ENCODE peak calls at places on chromosomes 13 and 19, in eight cellular contexts. One of them, this sample, is unnamed. For H3K4me1, the result is how much of the 10 kb centered on the place peaks cover.

GRCh38 chr19:5466814-5467291 is 11.6 kb downstream of the ZNRF4 start:
- DNase-seq in upper lobe of right lung: no peak
- DNase-seq in cardiac muscle cell: peak
- DNase-seq in CD8-positive, alpha-beta memory T cell: no peak
- DNase-seq in mucosa of descending colon: no peak
- DNase-seq in H9: no peak
- DNase-seq in heart right ventricle: peak
- DNase-seq in left ventricle myocardium inferior: peak
- DNase-seq in this sample: peak

GRCh38 chr19:4660181-4660791 is 9.9 kb downstream of the MYDGF start:
- DNase-seq in upper lobe of right lung: no peak
- DNase-seq in cardiac muscle cell: no peak
- DNase-seq in CD8-positive, alpha-beta memory T cell: no peak
- DNase-seq in mucosa of descending colon: no peak
- DNase-seq in H9: peak
- DNase-seq in heart right ventricle: no peak
- DNase-seq in left ventricle myocardium inferior: no peak
- DNase-seq in this sample: no peak

GRCh38 chr13:73934215-73934623 is 200.0 kb downstream of the KLF12 start:
- DNase-seq in upper lobe of right lung: no peak
- DNase-seq in cardiac muscle cell: no peak
- DNase-seq in CD8-positive, alpha-beta memory T cell: no peak
- DNase-seq in mucosa of descending colon: no peak
- DNase-seq in H9: no peak
- DNase-seq in heart right ventricle: no peak
- DNase-seq in left ventricle myocardium inferior: no peak
- DNase-seq in this sample: no peak

GRCh38 chr13:74966814-74967213 is 515.2 kb downstream of the TBC1D4 start:
- DNase-seq in upper lobe of right lung: no peak
- DNase-seq in cardiac muscle cell: peak
- DNase-seq in CD8-positive, alpha-beta memory T cell: no peak
- DNase-seq in mucosa of descending colon: no peak
- DNase-seq in H9: no peak
- DNase-seq in heart right ventricle: peak
- DNase-seq in left ventricle myocardium inferior: no peak
- DNase-seq in this sample: no peak

GRCh38 chr19:35261356-35262100 is 7.2 kb upstream of the USF2 start:
- DNase-seq in upper lobe of right lung: peak
- DNase-seq in cardiac muscle cell: no peak
- DNase-seq in CD8-positive, alpha-beta memory T cell: no peak
- DNase-seq in mucosa of descending colon: no peak
- DNase-seq in H9: peak
- DNase-seq in heart right ventricle: no peak
- DNase-seq in left ventricle myocardium inferior: no peak
- DNase-seq in this sample: no peak

GRCh38 chr19:2973229-2973628 is 4.1 kb upstream of the TLE6 start:
- DNase-seq in upper lobe of right lung: no peak
- DNase-seq in cardiac muscle cell: peak
- DNase-seq in CD8-positive, alpha-beta memory T cell: no peak
- DNase-seq in mucosa of descending colon: no peak
- DNase-seq in H9: no peak
- DNase-seq in heart right ventricle: peak
- DNase-seq in left ventricle myocardium inferior: peak
- DNase-seq in this sample: peak

GRCh38 chr19:10474962-10475451 is 28.1 kb downstream of the KEAP1 start:
- DNase-seq in upper lobe of right lung: no peak
- DNase-seq in cardiac muscle cell: no peak
- DNase-seq in CD8-positive, alpha-beta memory T cell: no peak
- DNase-seq in mucosa of descending colon: no peak
- DNase-seq in H9: no peak
- DNase-seq in heart right ventricle: no peak
- DNase-seq in left ventricle myocardium inferior: no peak
- DNase-seq in this sample: no peak

GRCh38 chr13:74206061-74206561 is 71.9 kb upstream of the KLF12 start:
- DNase-seq in upper lobe of right lung: no peak
- DNase-seq in cardiac muscle cell: peak
- DNase-seq in CD8-positive, alpha-beta memory T cell: no peak
- DNase-seq in mucosa of descending colon: no peak
- DNase-seq in H9: no peak
- DNase-seq in heart right ventricle: no peak
- DNase-seq in left ventricle myocardium inferior: no peak
- DNase-seq in this sample: no peak

GRCh38 chr13:106534844-106535551 is 464 bp downstream of the EFNB2 start:
- DNase-seq in upper lobe of right lung: peak
- DNase-seq in cardiac muscle cell: peak
- DNase-seq in CD8-positive, alpha-beta memory T cell: peak
- DNase-seq in mucosa of descending colon: peak
- DNase-seq in H9: no peak
- DNase-seq in heart right ventricle: no peak
- DNase-seq in left ventricle myocardium inferior: peak
- DNase-seq in this sample: peak

GRCh38 chr13:44969858-44970484 is 19.3 kb downstream of the NUFIP1 start:
- DNase-seq in upper lobe of right lung: no peak
- DNase-seq in cardiac muscle cell: peak
- DNase-seq in CD8-positive, alpha-beta memory T cell: no peak
- DNase-seq in mucosa of descending colon: no peak
- DNase-seq in H9: no peak
- DNase-seq in heart right ventricle: peak
- DNase-seq in left ventricle myocardium inferior: no peak
- DNase-seq in this sample: peak

GRCh38 chr13:87128006-87128405 is 543.2 kb upstream of the SLITRK5 start:
- DNase-seq in upper lobe of right lung: no peak
- DNase-seq in cardiac muscle cell: peak
- DNase-seq in CD8-positive, alpha-beta memory T cell: no peak
- DNase-seq in mucosa of descending colon: no peak
- DNase-seq in H9: peak
- DNase-seq in heart right ventricle: peak
- DNase-seq in left ventricle myocardium inferior: no peak
- DNase-seq in this sample: no peak

GRCh38 chr13:25248071-25248470 is 39.2 kb downstream of the MTMR6 start:
- DNase-seq in upper lobe of right lung: no peak
- DNase-seq in cardiac muscle cell: no peak
- DNase-seq in CD8-positive, alpha-beta memory T cell: no peak
- DNase-seq in mucosa of descending colon: no peak
- DNase-seq in H9: no peak
- DNase-seq in heart right ventricle: no peak
- DNase-seq in left ventricle myocardium inferior: no peak
- DNase-seq in this sample: no peak

GRCh38 chr13:106530209-106530906 is 5.1 kb downstream of the EFNB2 start:
- DNase-seq in upper lobe of right lung: no peak
- DNase-seq in cardiac muscle cell: no peak
- DNase-seq in CD8-positive, alpha-beta memory T cell: no peak
- DNase-seq in mucosa of descending colon: no peak
- DNase-seq in H9: no peak
- DNase-seq in heart right ventricle: peak
- DNase-seq in left ventricle myocardium inferior: no peak
- DNase-seq in this sample: no peak

GRCh38 chr19:5809053-5809452 is 4.2 kb downstream of the NRTN start:
- DNase-seq in upper lobe of right lung: no peak
- DNase-seq in cardiac muscle cell: peak
- DNase-seq in CD8-positive, alpha-beta memory T cell: no peak
- DNase-seq in mucosa of descending colon: no peak
- DNase-seq in H9: no peak
- DNase-seq in heart right ventricle: no peak
- DNase-seq in left ventricle myocardium inferior: no peak
- DNase-seq in this sample: no peak

GRCh38 chr19:9791552-9792181 is 23.1 kb upstream of the ZNF846 start:
- DNase-seq in upper lobe of right lung: peak
- DNase-seq in cardiac muscle cell: peak
- DNase-seq in CD8-positive, alpha-beta memory T cell: peak
- DNase-seq in mucosa of descending colon: peak
- DNase-seq in H9: peak
- DNase-seq in heart right ventricle: peak
- DNase-seq in left ventricle myocardium inferior: peak
- DNase-seq in this sample: peak

GRCh38 chr13:40670307-40670706 is 3.9 kb upstream of the FOXO1 start:
- DNase-seq in upper lobe of right lung: no peak
- DNase-seq in cardiac muscle cell: no peak
- DNase-seq in CD8-positive, alpha-beta memory T cell: no peak
- DNase-seq in mucosa of descending colon: no peak
- DNase-seq in H9: no peak
- DNase-seq in heart right ventricle: no peak
- DNase-seq in left ventricle myocardium inferior: no peak
- DNase-seq in this sample: no peak

GRCh38 chr19:3313199-3313575 is 53.2 kb upstream of the NFIC start:
- DNase-seq in upper lobe of right lung: no peak
- DNase-seq in cardiac muscle cell: no peak
- DNase-seq in CD8-positive, alpha-beta memory T cell: no peak
- DNase-seq in mucosa of descending colon: no peak
- DNase-seq in H9: no peak
- DNase-seq in heart right ventricle: no peak
- DNase-seq in left ventricle myocardium inferior: no peak
- DNase-seq in this sample: no peak

GRCh38 chr13:40779796-40780285 is 8.9 kb upstream of the MRPS31 start:
- DNase-seq in upper lobe of right lung: no peak
- DNase-seq in cardiac muscle cell: no peak
- DNase-seq in CD8-positive, alpha-beta memory T cell: no peak
- DNase-seq in mucosa of descending colon: no peak
- DNase-seq in H9: no peak
- DNase-seq in heart right ventricle: no peak
- DNase-seq in left ventricle myocardium inferior: no peak
- DNase-seq in this sample: no peak

GRCh38 chr19:32691952-32692726 is 518 bp downstream of the NUDT19 start:
- DNase-seq in upper lobe of right lung: peak
- DNase-seq in cardiac muscle cell: peak
- DNase-seq in CD8-positive, alpha-beta memory T cell: peak
- DNase-seq in mucosa of descending colon: peak
- DNase-seq in H9: peak
- DNase-seq in heart right ventricle: peak
- DNase-seq in left ventricle myocardium inferior: peak
- DNase-seq in this sample: peak
- H3K4me1 ChIP-seq in upper lobe of right lung: half or more
- H3K4me1 ChIP-seq in cardiac muscle cell: under half
- H3K4me1 ChIP-seq in CD8-positive, alpha-beta memory T cell: under half
- H3K4me1 ChIP-seq in mucosa of descending colon: under half
- H3K4me1 ChIP-seq in H9: under half
- H3K4me1 ChIP-seq in heart right ventricle: half or more
- H3K4me1 ChIP-seq in left ventricle myocardium inferior: half or more
- H3K4me1 ChIP-seq in this sample: half or more

GRCh38 chr13:114164681-114165429 is 14.2 kb upstream of the CFAP97D2 start:
- DNase-seq in upper lobe of right lung: peak
- DNase-seq in cardiac muscle cell: no peak
- DNase-seq in CD8-positive, alpha-beta memory T cell: no peak
- DNase-seq in mucosa of descending colon: peak
- DNase-seq in H9: no peak
- DNase-seq in heart right ventricle: no peak
- DNase-seq in left ventricle myocardium inferior: no peak
- DNase-seq in this sample: no peak

GRCh38 chr13:114161644-114162532 is 17.2 kb upstream of the CFAP97D2 start:
- DNase-seq in upper lobe of right lung: peak
- DNase-seq in cardiac muscle cell: peak
- DNase-seq in CD8-positive, alpha-beta memory T cell: peak
- DNase-seq in mucosa of descending colon: peak
- DNase-seq in H9: no peak
- DNase-seq in heart right ventricle: peak
- DNase-seq in left ventricle myocardium inferior: peak
- DNase-seq in this sample: peak

GRCh38 chr13:114166381-114167131 is 12.5 kb upstream of the CFAP97D2 start:
- DNase-seq in upper lobe of right lung: no peak
- DNase-seq in cardiac muscle cell: no peak
- DNase-seq in CD8-positive, alpha-beta memory T cell: no peak
- DNase-seq in mucosa of descending colon: peak
- DNase-seq in H9: no peak
- DNase-seq in heart right ventricle: peak
- DNase-seq in left ventricle myocardium inferior: peak
- DNase-seq in this sample: no peak

GRCh38 chr13:114162533-114162922 is 16.5 kb upstream of the CFAP97D2 start:
- DNase-seq in upper lobe of right lung: no peak
- DNase-seq in cardiac muscle cell: no peak
- DNase-seq in CD8-positive, alpha-beta memory T cell: no peak
- DNase-seq in mucosa of descending colon: peak
- DNase-seq in H9: no peak
- DNase-seq in heart right ventricle: no peak
- DNase-seq in left ventricle myocardium inferior: no peak
- DNase-seq in this sample: no peak

DNA sequence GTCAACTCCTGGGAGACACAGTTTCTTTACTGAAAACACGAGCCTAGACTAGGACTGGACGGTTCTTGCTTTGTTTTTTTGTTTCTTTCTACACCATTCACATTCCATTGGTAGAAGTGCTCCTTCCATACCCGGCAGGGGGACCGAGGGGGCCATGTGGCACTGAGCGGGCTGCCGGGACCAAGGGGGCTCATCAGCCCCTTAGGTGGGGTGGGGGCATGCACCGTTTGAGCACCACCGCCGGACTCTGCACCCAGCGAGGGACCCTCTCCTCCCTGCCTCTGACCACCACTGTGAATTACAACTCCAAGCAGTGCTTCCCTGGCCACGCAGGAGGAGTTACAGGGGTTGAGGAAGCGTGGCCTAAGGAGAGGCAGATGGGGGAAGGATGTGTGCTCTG is 15.0 kb upstream of the CFAP97D2 start:
- DNase-seq in upper lobe of right lung: no peak
- DNase-seq in cardiac muscle cell: no peak
- DNase-seq in CD8-positive, alpha-beta memory T cell: no peak
- DNase-seq in mucosa of descending colon: peak
- DNase-seq in H9: no peak
- DNase-seq in heart right ventricle: no peak
- DNase-seq in left ventricle myocardium inferior: no peak
- DNase-seq in this sample: no peak
- H3K4me1 ChIP-seq in upper lobe of right lung: under half
- H3K4me1 ChIP-seq in cardiac muscle cell: under half
- H3K4me1 ChIP-seq in CD8-positive, alpha-beta memory T cell: half or more
- H3K4me1 ChIP-seq in mucosa of descending colon: under half
- H3K4me1 ChIP-seq in H9: under half
- H3K4me1 ChIP-seq in heart right ventricle: under half
- H3K4me1 ChIP-seq in left ventricle myocardium inferior: under half
- H3K4me1 ChIP-seq in this sample: under half

DNA sequence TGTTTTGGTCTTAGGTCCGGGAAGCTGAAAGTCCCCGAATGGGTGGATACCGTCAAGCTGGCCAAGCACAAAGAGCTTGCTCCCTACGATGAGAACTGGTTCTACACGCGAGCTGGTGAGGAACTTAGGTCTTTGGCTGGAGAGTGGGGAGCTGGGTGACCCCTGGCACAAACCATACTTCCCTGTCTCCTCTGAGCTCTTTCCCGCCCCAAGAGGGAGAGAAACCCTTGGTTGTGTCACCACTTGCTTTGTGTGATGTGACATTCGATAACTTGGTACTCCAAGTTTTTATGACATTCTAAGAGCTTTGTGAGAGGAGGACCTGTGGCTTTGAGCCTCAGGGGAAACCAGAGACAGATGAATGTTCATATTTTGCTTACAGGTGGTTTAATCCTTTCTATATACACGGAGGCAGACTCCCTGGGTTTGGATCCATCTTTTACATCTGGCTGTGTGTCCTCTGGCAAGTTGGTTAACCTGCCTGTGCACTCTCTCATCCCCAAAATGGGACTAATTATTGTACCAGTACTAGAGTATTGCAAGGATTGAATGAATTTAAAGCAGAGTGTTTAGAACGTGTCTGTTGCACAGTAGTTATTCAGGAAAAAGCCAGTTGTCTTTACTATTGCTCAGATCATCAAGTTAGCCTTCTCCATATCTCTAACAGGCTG is 1.2 kb downstream of the RPS19 start:
- DNase-seq in upper lobe of right lung: no peak
- DNase-seq in cardiac muscle cell: no peak
- DNase-seq in CD8-positive, alpha-beta memory T cell: no peak
- DNase-seq in mucosa of descending colon: no peak
- DNase-seq in H9: no peak
- DNase-seq in heart right ventricle: no peak
- DNase-seq in left ventricle myocardium inferior: no peak
- DNase-seq in this sample: no peak
- H3K4me1 ChIP-seq in upper lobe of right lung: under half
- H3K4me1 ChIP-seq in cardiac muscle cell: under half
- H3K4me1 ChIP-seq in CD8-positive, alpha-beta memory T cell: half or more
- H3K4me1 ChIP-seq in mucosa of descending colon: under half
- H3K4me1 ChIP-seq in H9: under half
- H3K4me1 ChIP-seq in heart right ventricle: half or more
- H3K4me1 ChIP-seq in left ventricle myocardium inferior: half or more
- H3K4me1 ChIP-seq in this sample: half or more

GRCh38 chr19:40762754-40763153 is 11.8 kb downstream of the SNRPA start:
- DNase-seq in upper lobe of right lung: no peak
- DNase-seq in cardiac muscle cell: no peak
- DNase-seq in CD8-positive, alpha-beta memory T cell: no peak
- DNase-seq in mucosa of descending colon: no peak
- DNase-seq in H9: no peak
- DNase-seq in heart right ventricle: no peak
- DNase-seq in left ventricle myocardium inferior: no peak
- DNase-seq in this sample: no peak
- H3K4me1 ChIP-seq in upper lobe of right lung: under half
- H3K4me1 ChIP-seq in cardiac muscle cell: under half
- H3K4me1 ChIP-seq in CD8-positive, alpha-beta memory T cell: under half
- H3K4me1 ChIP-seq in mucosa of descending colon: under half
- H3K4me1 ChIP-seq in H9: under half
- H3K4me1 ChIP-seq in heart right ventricle: under half
- H3K4me1 ChIP-seq in left ventricle myocardium inferior: under half
- H3K4me1 ChIP-seq in this sample: under half